ENCODE peak calls at places on chromosomes 4 and X, in five cellular contexts. I is omental fat pad; D is AG20443; E is activated T-helper 1 cell treated with anti-CD3 and anti-CD28 coated beads, Interleukin-2, amount 50 U/mL, for 16 hours; H is fibroblast of pulmonary artery. Z is an unnamed sample.

GRCh38 chrX:125620715-125621587 is 301.3 kb downstream of the TEX13C start:
- DNase-seq in I (no peak), D (no peak), E (no peak), H (no peak), Z (no peak)

GRCh38 chrX:121823406-121823805 is 776.0 kb downstream of the GLUD2 start:
- DNase-seq in I (no peak), D (no peak), E (no peak), H (no peak), Z (no peak)

GRCh38 chr4:93767917-93768316 is 60.6 kb upstream of the ATOH1 start:
- DNase-seq in I (no peak), D (no peak), E (no peak), H (no peak), Z (no peak)

GRCh38 chrX:119399772-119400101 is 601 bp downstream of the SLC25A43 start:
- DNase-seq in I (no peak), D (peak; percentile 69), E (no peak), H (peak; percentile 20), Z (no peak)

GRCh38 chr4:141802324-141802723 is 165.9 kb downstream of the IL15 start:
- DNase-seq in I (no peak), D (peak; percentile 62), E (no peak), H (peak; percentile 53), Z (no peak)

GRCh38 chr4:7328913-7329638 is 105.7 kb downstream of the PSAPL1 start:
- DNase-seq in I (no peak), D (peak; percentile 95), E (no peak), H (peak; percentile 40), Z (no peak)

GRCh38 chrX:150704030-150704613 is 10.9 kb downstream of the MTMR1 start:
- DNase-seq in I (no peak), D (no peak), E (no peak), H (peak; percentile 75), Z (no peak)

GRCh38 chr4:140152760-140153418 is 1.1 kb downstream of the MAML3 start:
- DNase-seq in I (peak; percentile 52), D (peak; percentile 48), E (peak; percentile 15), H (peak; percentile 58), Z (no peak)

GRCh38 chr4:122218762-122219161 is 66.6 kb downstream of the BLTP1 start:
- DNase-seq in I (no peak), D (peak; percentile 17), E (no peak), H (peak; percentile 21), Z (no peak)

GRCh38 chrX:65522739-65523372 is 11.7 kb downstream of the LAS1L start:
- DNase-seq in I (no peak), D (peak; percentile 52), E (no peak), H (peak; percentile 77), Z (no peak)

GRCh38 chr4:81521708-81522107 is 50.0 kb upstream of the RASGEF1B start:
- DNase-seq in I (no peak), D (no peak), E (no peak), H (no peak), Z (no peak)

GRCh38 chrX:10157545-10157944 is 770 bp downstream of the CLCN4 start:
- DNase-seq in I (no peak), D (no peak), E (no peak), H (peak; percentile 70), Z (no peak)

GRCh38 chr4:154485127-154485773 is 6.3 kb downstream of the DCHS2 start:
- DNase-seq in I (no peak), D (no peak), E (no peak), H (no peak), Z (no peak)

GRCh38 chr4:19119904-19120303 is 1098.3 kb upstream of the LCORL start:
- DNase-seq in I (no peak), D (no peak), E (no peak), H (no peak), Z (no peak)

GRCh38 chrX:34632404-34632803 is 24.7 kb downstream of the TMEM47 start:
- DNase-seq in I (no peak), D (no peak), E (no peak), H (no peak), Z (no peak)

GRCh38 chrX:107571296-107571998 is 56.9 kb upstream of the PRPS1 start:
- DNase-seq in I (no peak), D (peak; percentile 85), E (no peak), H (peak; percentile 73), Z (no peak)

GRCh38 chr4:145525291-145525740 is 43.7 kb downstream of the SMAD1 start:
- DNase-seq in I (no peak), D (peak; percentile 12), E (no peak), H (no peak), Z (no peak)

GRCh38 chrX:8738588-8739189 is 6.8 kb upstream of the ANOS1 start:
- DNase-seq in I (no peak), D (no peak), E (no peak), H (peak; percentile 59), Z (peak; percentile 11)

GRCh38 chr4:931194-931959 is 739 bp downstream of the GAK start:
- DNase-seq in I (no peak), D (peak; percentile 69), E (peak; percentile 11), H (peak; percentile 28), Z (no peak)

GRCh38 chrX:88135735-88136134 is 611.3 kb upstream of the CPXCR1 start:
- DNase-seq in I (no peak), D (no peak), E (no peak), H (peak; percentile 1), Z (no peak)

GRCh38 chrX:49166914-49167739 is 4.6 kb downstream of the MAGIX start:
- DNase-seq in I (no peak), D (peak; percentile 67), E (peak; percentile 38), H (peak; percentile 79), Z (no peak)

GRCh38 chr4:89283226-89283974 is 24.2 kb downstream of the GPRIN3 start:
- DNase-seq in I (no peak), D (no peak), E (no peak), H (peak; percentile 69), Z (no peak)

GRCh38 chrX:46294234-46294633 is 251.0 kb downstream of the ZNF674 start:
- DNase-seq in I (no peak), D (peak; percentile 27), E (no peak), H (no peak), Z (no peak)

GRCh38 chrX:7934026-7934425 is 6.8 kb upstream of the PNPLA4 start:
- DNase-seq in I (no peak), D (no peak), E (no peak), H (no peak), Z (no peak)

GRCh38 chrX:25555521-25555920 is 539.8 kb upstream of the ARX start:
- DNase-seq in I (no peak), D (no peak), E (no peak), H (no peak), Z (no peak)

GRCh38 chr4:124713213-124713592 is 671 bp upstream of the ANKRD50 start:
- DNase-seq in I (peak; percentile 55), D (peak; percentile 72), E (no peak), H (peak; percentile 85), Z (peak; percentile 49)

GRCh38 chr4:133775469-133775868 is 426.1 kb downstream of the PABPC4L start:
- DNase-seq in I (no peak), D (no peak), E (no peak), H (no peak), Z (no peak)

GRCh38 chrX:39253551-39253950 is 452.3 kb downstream of the MID1IP1 start:
- DNase-seq in I (no peak), D (peak; percentile 11), E (no peak), H (no peak), Z (no peak)

GRCh38 chrX:103687073-103687695 is 685 bp upstream of the MORF4L2 start:
- DNase-seq in I (peak; percentile 54), D (peak; percentile 88), E (peak; percentile 80), H (no peak), Z (peak; percentile 49)

GRCh38 chr4:83025563-83025962 is 9.4 kb upstream of the COPS4 start:
- DNase-seq in I (no peak), D (no peak), E (no peak), H (no peak), Z (no peak)

GRCh38 chr4:152106113-152106763 is 345.4 kb upstream of the GATB start:
- DNase-seq in I (peak; percentile 89), D (peak; percentile 91), E (no peak), H (peak; percentile 95), Z (no peak)

GRCh38 chrX:17736856-17737706 is at the start of gene SCML1:
- DNase-seq in I (peak; percentile 77), D (peak; percentile 92), E (peak; percentile 73), H (peak; percentile 97), Z (peak; percentile 85)

GRCh38 chr4:16641971-16642370 is 256.5 kb downstream of the LDB2 start:
- DNase-seq in I (no peak), D (peak; percentile 69), E (no peak), H (peak; percentile 57), Z (no peak)

GRCh38 chr4:169963998-169964397 is 62.2 kb downstream of the MFAP3L start:
- DNase-seq in I (no peak), D (no peak), E (no peak), H (peak; percentile 5), Z (no peak)

GRCh38 chr4:65021737-65022136 is 612.5 kb upstream of the TECRL start:
- DNase-seq in I (no peak), D (no peak), E (no peak), H (no peak), Z (no peak)

GRCh38 chr4:2281575-2282343 is 19.9 kb upstream of the MXD4 start:
- DNase-seq in I (no peak), D (no peak), E (peak; percentile 65), H (peak; percentile 10), Z (no peak)

GRCh38 chr4:15162465-15163283 is 160.4 kb downstream of the CPEB2 start:
- DNase-seq in I (no peak), D (peak; percentile 56), E (no peak), H (peak; percentile 64), Z (no peak)